ENCODE peak calls at places on chromosomes 2 and 18, in nine cellular contexts. One of them, this sample, is unnamed.

GRCh38 chr18:47815486-47816270 is 114.8 kb downstream of the SMAD2 start:
- DNase-seq in psoas muscle: no peak
- DNase-seq in tibial nerve: no peak
- DNase-seq in MM.1S: no peak
- DNase-seq in CD8-positive, alpha-beta memory T cell: no peak
- DNase-seq in colonic mucosa: no peak
- DNase-seq in gastrocnemius medialis: no peak
- DNase-seq in naive thymus-derived CD4-positive, alpha-beta T cell: no peak
- DNase-seq in neural progenitor cell: no peak
- DNase-seq in this sample: peak; percentile 39

GRCh38 chr2:201116959-201117734 is 1.2 kb downstream of the CFLAR start:
- DNase-seq in psoas muscle: peak; percentile 87
- DNase-seq in tibial nerve: peak; percentile 76
- DNase-seq in MM.1S: peak; percentile 90
- DNase-seq in CD8-positive, alpha-beta memory T cell: no peak
- DNase-seq in colonic mucosa: peak; percentile 65
- DNase-seq in gastrocnemius medialis: peak; percentile 79
- DNase-seq in naive thymus-derived CD4-positive, alpha-beta T cell: peak; percentile 68
- DNase-seq in neural progenitor cell: peak; percentile 5
- DNase-seq in this sample: peak; percentile 94

GRCh38 chr2:69012310-69013122 is 463 bp upstream of the ANTXR1 start:
- DNase-seq in psoas muscle: peak; percentile 81
- DNase-seq in tibial nerve: peak; percentile 55
- DNase-seq in MM.1S: peak; percentile 49
- DNase-seq in CD8-positive, alpha-beta memory T cell: peak; percentile 11
- DNase-seq in colonic mucosa: peak; percentile 72
- DNase-seq in gastrocnemius medialis: peak; percentile 28
- DNase-seq in naive thymus-derived CD4-positive, alpha-beta T cell: peak; percentile 26
- DNase-seq in neural progenitor cell: peak; percentile 3
- DNase-seq in this sample: peak; percentile 56

GRCh38 chr2:205060269-205060668 is 515.0 kb downstream of the PARD3B start:
- DNase-seq in psoas muscle: no peak
- DNase-seq in tibial nerve: no peak
- DNase-seq in MM.1S: no peak
- DNase-seq in CD8-positive, alpha-beta memory T cell: no peak
- DNase-seq in colonic mucosa: no peak
- DNase-seq in gastrocnemius medialis: no peak
- DNase-seq in naive thymus-derived CD4-positive, alpha-beta T cell: no peak
- DNase-seq in neural progenitor cell: no peak
- DNase-seq in this sample: no peak

GRCh38 chr2:179965291-179965690 is 41.8 kb downstream of the CWC22 start:
- DNase-seq in psoas muscle: no peak
- DNase-seq in tibial nerve: no peak
- DNase-seq in MM.1S: no peak
- DNase-seq in CD8-positive, alpha-beta memory T cell: no peak
- DNase-seq in colonic mucosa: no peak
- DNase-seq in gastrocnemius medialis: no peak
- DNase-seq in naive thymus-derived CD4-positive, alpha-beta T cell: no peak
- DNase-seq in neural progenitor cell: no peak
- DNase-seq in this sample: peak; percentile 34

GRCh38 chr18:71327443-71328120 is 1038.7 kb downstream of the SOCS6 start:
- DNase-seq in psoas muscle: no peak
- DNase-seq in tibial nerve: no peak
- DNase-seq in MM.1S: peak; percentile 55
- DNase-seq in CD8-positive, alpha-beta memory T cell: no peak
- DNase-seq in colonic mucosa: no peak
- DNase-seq in gastrocnemius medialis: no peak
- DNase-seq in naive thymus-derived CD4-positive, alpha-beta T cell: no peak
- DNase-seq in neural progenitor cell: no peak
- DNase-seq in this sample: no peak

GRCh38 chr2:219537657-219538487 is 5.7 kb downstream of the CHPF start:
- DNase-seq in psoas muscle: no peak
- DNase-seq in tibial nerve: no peak
- DNase-seq in MM.1S: no peak
- DNase-seq in CD8-positive, alpha-beta memory T cell: no peak
- DNase-seq in colonic mucosa: no peak
- DNase-seq in gastrocnemius medialis: no peak
- DNase-seq in naive thymus-derived CD4-positive, alpha-beta T cell: no peak
- DNase-seq in neural progenitor cell: no peak
- DNase-seq in this sample: no peak

GRCh38 chr2:128444816-128445532 is 126.3 kb upstream of the HS6ST1 start:
- DNase-seq in psoas muscle: no peak
- DNase-seq in tibial nerve: no peak
- DNase-seq in MM.1S: no peak
- DNase-seq in CD8-positive, alpha-beta memory T cell: no peak
- DNase-seq in colonic mucosa: peak; percentile 14
- DNase-seq in gastrocnemius medialis: no peak
- DNase-seq in naive thymus-derived CD4-positive, alpha-beta T cell: no peak
- DNase-seq in neural progenitor cell: no peak
- DNase-seq in this sample: no peak

GRCh38 chr2:111052621-111053020 is 68.1 kb upstream of the BCL2L11 start:
- DNase-seq in psoas muscle: no peak
- DNase-seq in tibial nerve: no peak
- DNase-seq in MM.1S: no peak
- DNase-seq in CD8-positive, alpha-beta memory T cell: no peak
- DNase-seq in colonic mucosa: peak; percentile 10
- DNase-seq in gastrocnemius medialis: no peak
- DNase-seq in naive thymus-derived CD4-positive, alpha-beta T cell: no peak
- DNase-seq in neural progenitor cell: no peak
- DNase-seq in this sample: no peak

GRCh38 chr2:13652531-13653313 is 936.0 kb downstream of the TRIB2 start:
- DNase-seq in psoas muscle: no peak
- DNase-seq in tibial nerve: no peak
- DNase-seq in MM.1S: peak; percentile 52
- DNase-seq in CD8-positive, alpha-beta memory T cell: no peak
- DNase-seq in colonic mucosa: no peak
- DNase-seq in gastrocnemius medialis: no peak
- DNase-seq in naive thymus-derived CD4-positive, alpha-beta T cell: no peak
- DNase-seq in neural progenitor cell: no peak
- DNase-seq in this sample: no peak

GRCh38 chr18:76482971-76483691 is 11.9 kb downstream of the ZNF516 start:
- DNase-seq in psoas muscle: no peak
- DNase-seq in tibial nerve: no peak
- DNase-seq in MM.1S: no peak
- DNase-seq in CD8-positive, alpha-beta memory T cell: no peak
- DNase-seq in colonic mucosa: no peak
- DNase-seq in gastrocnemius medialis: no peak
- DNase-seq in naive thymus-derived CD4-positive, alpha-beta T cell: no peak
- DNase-seq in neural progenitor cell: no peak
- DNase-seq in this sample: no peak

GRCh38 chr18:42336139-42336538 is 381.1 kb downstream of the PIK3C3 start:
- DNase-seq in psoas muscle: no peak
- DNase-seq in tibial nerve: no peak
- DNase-seq in MM.1S: no peak
- DNase-seq in CD8-positive, alpha-beta memory T cell: no peak
- DNase-seq in colonic mucosa: no peak
- DNase-seq in gastrocnemius medialis: no peak
- DNase-seq in naive thymus-derived CD4-positive, alpha-beta T cell: no peak
- DNase-seq in neural progenitor cell: no peak
- DNase-seq in this sample: no peak

GRCh38 chr2:136117909-136118818 is at the start of gene CXCR4:
- DNase-seq in psoas muscle: peak; percentile 79
- DNase-seq in tibial nerve: peak; percentile 37
- DNase-seq in MM.1S: peak; percentile 86
- DNase-seq in CD8-positive, alpha-beta memory T cell: peak; percentile 82
- DNase-seq in colonic mucosa: peak; percentile 76
- DNase-seq in gastrocnemius medialis: peak; percentile 28
- DNase-seq in naive thymus-derived CD4-positive, alpha-beta T cell: peak; percentile 91
- DNase-seq in neural progenitor cell: peak; percentile 95
- DNase-seq in this sample: peak; percentile 52

GRCh38 chr18:57794951-57795728 is 8.0 kb downstream of the ATP8B1 start:
- DNase-seq in psoas muscle: no peak
- DNase-seq in tibial nerve: no peak
- DNase-seq in MM.1S: no peak
- DNase-seq in CD8-positive, alpha-beta memory T cell: no peak
- DNase-seq in colonic mucosa: no peak
- DNase-seq in gastrocnemius medialis: no peak
- DNase-seq in naive thymus-derived CD4-positive, alpha-beta T cell: no peak
- DNase-seq in neural progenitor cell: no peak
- DNase-seq in this sample: no peak
- H3K4me1 ChIP-seq in psoas muscle: peaks cover 22% of the 10 kb centered on the region
- H3K4me1 ChIP-seq in tibial nerve: no peaks in the 10 kb centered on the region
- H3K4me1 ChIP-seq in MM.1S: no peaks in the 10 kb centered on the region
- H3K4me1 ChIP-seq in CD8-positive, alpha-beta memory T cell: no peaks in the 10 kb centered on the region
- H3K4me1 ChIP-seq in colonic mucosa: peaks cover 4% of the 10 kb centered on the region
- H3K4me1 ChIP-seq in gastrocnemius medialis: peaks cover 22% of the 10 kb centered on the region
- H3K4me1 ChIP-seq in naive thymus-derived CD4-positive, alpha-beta T cell: no peaks in the 10 kb centered on the region
- H3K4me1 ChIP-seq in neural progenitor cell: peaks cover 4% of the 10 kb centered on the region
- H3K4me1 ChIP-seq in this sample: peaks cover 44% of the 10 kb centered on the region

DNA sequence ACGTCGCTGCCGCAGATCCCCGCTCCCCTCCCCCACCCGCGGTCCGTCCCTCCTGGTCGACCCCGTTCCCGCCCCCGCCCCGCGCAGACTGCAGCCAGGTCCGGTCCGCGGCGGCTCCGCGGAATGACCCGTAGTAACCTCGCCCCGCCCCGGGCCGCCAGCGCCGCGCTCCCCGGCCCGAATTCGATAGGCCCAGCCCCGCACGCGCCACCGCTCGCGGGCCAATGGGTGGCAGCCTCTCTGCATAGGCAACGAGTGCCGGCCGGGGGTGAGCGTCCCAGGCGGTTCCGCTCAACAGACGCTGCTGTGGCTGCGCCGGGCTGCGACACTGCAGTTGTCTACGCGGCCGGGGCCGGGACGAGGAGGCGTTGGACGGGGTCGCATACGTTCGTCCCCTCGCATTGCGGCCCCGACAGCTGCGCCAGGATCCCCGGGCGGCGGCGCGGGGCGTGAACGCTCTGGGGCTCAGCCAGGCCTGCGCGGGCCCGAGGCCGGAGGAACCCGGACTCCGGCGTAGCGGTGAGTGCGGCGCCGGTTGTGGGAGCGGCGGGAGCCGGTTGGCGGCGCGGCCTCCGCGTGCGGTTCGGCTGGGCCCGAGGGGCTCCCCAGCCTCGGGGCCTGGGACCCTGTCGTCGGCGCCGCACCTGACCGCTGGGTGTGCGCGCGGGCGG is at the start of gene ACSL3:
- DNase-seq in psoas muscle: peak; percentile 98
- DNase-seq in tibial nerve: peak; percentile 90
- DNase-seq in MM.1S: peak; percentile 95
- DNase-seq in CD8-positive, alpha-beta memory T cell: peak; percentile 86
- DNase-seq in colonic mucosa: peak; percentile 99
- DNase-seq in gastrocnemius medialis: peak; percentile 95
- DNase-seq in naive thymus-derived CD4-positive, alpha-beta T cell: peak; percentile 90
- DNase-seq in neural progenitor cell: peak; percentile 99
- DNase-seq in this sample: peak; percentile 96
- H3K4me1 ChIP-seq in psoas muscle: peaks cover 45% of the 10 kb centered on the region
- H3K4me1 ChIP-seq in tibial nerve: no peaks in the 10 kb centered on the region
- H3K4me1 ChIP-seq in MM.1S: peaks cover 32% of the 10 kb centered on the region
- H3K4me1 ChIP-seq in CD8-positive, alpha-beta memory T cell: peaks cover 31% of the 10 kb centered on the region
- H3K4me1 ChIP-seq in colonic mucosa: peaks cover 5% of the 10 kb centered on the region
- H3K4me1 ChIP-seq in gastrocnemius medialis: peaks cover 51% of the 10 kb centered on the region
- H3K4me1 ChIP-seq in naive thymus-derived CD4-positive, alpha-beta T cell: peaks cover 20% of the 10 kb centered on the region
- H3K4me1 ChIP-seq in neural progenitor cell: peaks cover 41% of the 10 kb centered on the region
- H3K4me1 ChIP-seq in this sample: peaks cover 38% of the 10 kb centered on the region

GRCh38 chr2:54997826-54998225 is 52.4 kb downstream of the RTN4 start:
- DNase-seq in psoas muscle: no peak
- DNase-seq in tibial nerve: no peak
- DNase-seq in MM.1S: no peak
- DNase-seq in CD8-positive, alpha-beta memory T cell: no peak
- DNase-seq in colonic mucosa: no peak
- DNase-seq in gastrocnemius medialis: no peak
- DNase-seq in naive thymus-derived CD4-positive, alpha-beta T cell: no peak
- DNase-seq in neural progenitor cell: no peak
- DNase-seq in this sample: no peak

GRCh38 chr2:55000335-55000734 is 49.9 kb downstream of the RTN4 start:
- DNase-seq in psoas muscle: no peak
- DNase-seq in tibial nerve: no peak
- DNase-seq in MM.1S: no peak
- DNase-seq in CD8-positive, alpha-beta memory T cell: no peak
- DNase-seq in colonic mucosa: no peak
- DNase-seq in gastrocnemius medialis: no peak
- DNase-seq in naive thymus-derived CD4-positive, alpha-beta T cell: no peak
- DNase-seq in neural progenitor cell: no peak
- DNase-seq in this sample: no peak

GRCh38 chr2:54995553-54995952 is 54.7 kb downstream of the RTN4 start:
- DNase-seq in psoas muscle: no peak
- DNase-seq in tibial nerve: no peak
- DNase-seq in MM.1S: no peak
- DNase-seq in CD8-positive, alpha-beta memory T cell: no peak
- DNase-seq in colonic mucosa: no peak
- DNase-seq in gastrocnemius medialis: no peak
- DNase-seq in naive thymus-derived CD4-positive, alpha-beta T cell: no peak
- DNase-seq in neural progenitor cell: no peak
- DNase-seq in this sample: no peak

GRCh38 chr2:55003706-55004639 is 46.3 kb downstream of the RTN4 start:
- DNase-seq in psoas muscle: no peak
- DNase-seq in tibial nerve: no peak
- DNase-seq in MM.1S: no peak
- DNase-seq in CD8-positive, alpha-beta memory T cell: no peak
- DNase-seq in colonic mucosa: no peak
- DNase-seq in gastrocnemius medialis: no peak
- DNase-seq in naive thymus-derived CD4-positive, alpha-beta T cell: no peak
- DNase-seq in neural progenitor cell: no peak
- DNase-seq in this sample: no peak

GRCh38 chr2:54999182-54999581 is 51.1 kb downstream of the RTN4 start:
- DNase-seq in psoas muscle: no peak
- DNase-seq in tibial nerve: no peak
- DNase-seq in MM.1S: peak; percentile 70
- DNase-seq in CD8-positive, alpha-beta memory T cell: no peak
- DNase-seq in colonic mucosa: no peak
- DNase-seq in gastrocnemius medialis: peak; percentile 50
- DNase-seq in naive thymus-derived CD4-positive, alpha-beta T cell: no peak
- DNase-seq in neural progenitor cell: no peak
- DNase-seq in this sample: no peak
- H3K4me1 ChIP-seq in psoas muscle: peaks cover 80% of the 10 kb centered on the region
- H3K4me1 ChIP-seq in tibial nerve: peaks cover 3% of the 10 kb centered on the region
- H3K4me1 ChIP-seq in MM.1S: peaks cover 22% of the 10 kb centered on the region
- H3K4me1 ChIP-seq in CD8-positive, alpha-beta memory T cell: peaks cover 42% of the 10 kb centered on the region
- H3K4me1 ChIP-seq in colonic mucosa: peaks cover 3% of the 10 kb centered on the region
- H3K4me1 ChIP-seq in gastrocnemius medialis: peaks cover 86% of the 10 kb centered on the region
- H3K4me1 ChIP-seq in naive thymus-derived CD4-positive, alpha-beta T cell: peaks cover 11% of the 10 kb centered on the region
- H3K4me1 ChIP-seq in neural progenitor cell: peaks cover 7% of the 10 kb centered on the region
- H3K4me1 ChIP-seq in this sample: peaks cover 11% of the 10 kb centered on the region

DNA sequence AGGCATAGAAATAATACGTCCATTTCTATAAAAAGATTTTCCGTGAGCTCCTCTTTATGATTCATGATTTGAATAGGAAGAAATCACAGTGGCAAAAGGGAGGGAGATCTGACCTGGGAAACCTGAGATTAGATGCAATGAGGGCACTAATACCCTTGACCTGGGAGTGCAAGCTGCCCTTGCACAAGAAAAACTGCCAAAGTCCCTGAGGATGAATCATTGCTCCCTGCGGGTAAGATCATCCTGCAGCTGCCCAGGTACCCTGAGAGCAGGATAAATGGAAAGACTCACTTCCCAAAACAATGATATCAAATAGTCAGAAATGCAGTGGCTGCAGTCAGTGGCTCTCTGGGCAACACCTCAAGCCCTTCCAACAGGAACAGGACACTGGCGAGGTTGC is 11.6 kb downstream of the FHL2 start:
- DNase-seq in psoas muscle: no peak
- DNase-seq in tibial nerve: no peak
- DNase-seq in MM.1S: no peak
- DNase-seq in CD8-positive, alpha-beta memory T cell: no peak
- DNase-seq in colonic mucosa: no peak
- DNase-seq in gastrocnemius medialis: peak; percentile 70
- DNase-seq in naive thymus-derived CD4-positive, alpha-beta T cell: no peak
- DNase-seq in neural progenitor cell: no peak
- DNase-seq in this sample: peak; percentile 59
- H3K4me1 ChIP-seq in psoas muscle: peaks cover 65% of the 10 kb centered on the region
- H3K4me1 ChIP-seq in tibial nerve: no peaks in the 10 kb centered on the region
- H3K4me1 ChIP-seq in MM.1S: peaks cover 33% of the 10 kb centered on the region
- H3K4me1 ChIP-seq in CD8-positive, alpha-beta memory T cell: no peaks in the 10 kb centered on the region
- H3K4me1 ChIP-seq in colonic mucosa: peaks cover 4% of the 10 kb centered on the region
- H3K4me1 ChIP-seq in gastrocnemius medialis: peaks cover 64% of the 10 kb centered on the region
- H3K4me1 ChIP-seq in naive thymus-derived CD4-positive, alpha-beta T cell: no peaks in the 10 kb centered on the region
- H3K4me1 ChIP-seq in neural progenitor cell: no peaks in the 10 kb centered on the region
- H3K4me1 ChIP-seq in this sample: peaks cover 61% of the 10 kb centered on the region

GRCh38 chr2:174007010-174007409 is 41.8 kb upstream of the SP3 start:
- DNase-seq in psoas muscle: no peak
- DNase-seq in tibial nerve: no peak
- DNase-seq in MM.1S: no peak
- DNase-seq in CD8-positive, alpha-beta memory T cell: no peak
- DNase-seq in colonic mucosa: no peak
- DNase-seq in gastrocnemius medialis: no peak
- DNase-seq in naive thymus-derived CD4-positive, alpha-beta T cell: no peak
- DNase-seq in neural progenitor cell: no peak
- DNase-seq in this sample: no peak
- H3K4me1 ChIP-seq in psoas muscle: peaks cover 10% of the 10 kb centered on the region
- H3K4me1 ChIP-seq in tibial nerve: no peaks in the 10 kb centered on the region
- H3K4me1 ChIP-seq in MM.1S: peaks cover 3% of the 10 kb centered on the region
- H3K4me1 ChIP-seq in CD8-positive, alpha-beta memory T cell: no peaks in the 10 kb centered on the region
- H3K4me1 ChIP-seq in colonic mucosa: no peaks in the 10 kb centered on the region
- H3K4me1 ChIP-seq in gastrocnemius medialis: peaks cover 10% of the 10 kb centered on the region
- H3K4me1 ChIP-seq in naive thymus-derived CD4-positive, alpha-beta T cell: no peaks in the 10 kb centered on the region
- H3K4me1 ChIP-seq in neural progenitor cell: no peaks in the 10 kb centered on the region
- H3K4me1 ChIP-seq in this sample: peaks cover 2% of the 10 kb centered on the region